ENCODE peak calls at places on chromosome 19, in eight cellular contexts. T is IMR-90; Q is transverse colon; H is HEK293T; R is uterus; C is stimulated activated CD4-positive, alpha-beta T cell treated with anti-CD3 and anti-CD28 coated beads, TNF-alpha, amount 100 ng/mL, for 24 hours; A is astrocyte of the spinal cord; Z is AG04450. S is an unnamed sample.

GRCh38 chr19:46490774-46491173 is 4.9 kb downstream of the PNMA8B start:
- DNase-seq in T (no peak), Q (no peak), H (no peak), R (no peak), C (no peak), A (no peak), Z (no peak), S (no peak)

GRCh38 chr19:51098366-51099069 is 9.7 kb downstream of the CTU1 start:
- DNase-seq in T (no peak), Q (peak; percentile 20), H (no peak), R (no peak), C (no peak), A (no peak), Z (no peak), S (peak; percentile 81)

GRCh38 chr19:17703823-17704463 is 15.3 kb upstream of the MAP1S start:
- DNase-seq in T (peak; percentile 31), Q (peak; percentile 67), H (peak; percentile 61), R (no peak), C (peak; percentile 70), A (no peak), Z (no peak), S (peak; percentile 74)

GRCh38 chr19:4707956-4708650 is 15.5 kb downstream of the DPP9 start:
- DNase-seq in T (peak; percentile 53), Q (peak; percentile 36), H (no peak), R (peak; percentile 49), C (no peak), A (peak; percentile 68), Z (no peak), S (no peak)

GRCh38 chr19:15137777-15138176 is 30.6 kb downstream of the SYDE1 start:
- DNase-seq in T (peak; percentile 70), Q (no peak), H (no peak), R (no peak), C (no peak), A (no peak), Z (no peak), S (no peak)

GRCh38 chr19:51710163-51710562 is 13.6 kb downstream of the HAS1 start:
- DNase-seq in T (peak; percentile 36), Q (no peak), H (no peak), R (no peak), C (no peak), A (peak; percentile 22), Z (no peak), S (no peak)

GRCh38 chr19:49103331-49104085 is 10.7 kb upstream of the LIN7B start:
- DNase-seq in T (no peak), Q (no peak), H (no peak), R (no peak), C (no peak), A (no peak), Z (no peak), S (no peak)

GRCh38 chr19:52492201-52492960 is 35.1 kb upstream of the ZNF808 start:
- DNase-seq in T (no peak), Q (no peak), H (no peak), R (peak; percentile 20), C (peak; percentile 1), A (no peak), Z (no peak), S (no peak)

GRCh38 chr19:28406237-28406596 is 806.7 kb downstream of the UQCRFS1 start:
- DNase-seq in T (no peak), Q (no peak), H (no peak), R (no peak), C (no peak), A (no peak), Z (no peak), S (no peak)

GRCh38 chr19:14770944-14771839 is 7.2 kb downstream of the ADGRE2 start:
- DNase-seq in T (no peak), Q (no peak), H (no peak), R (no peak), C (no peak), A (no peak), Z (no peak), S (no peak)

GRCh38 chr19:16887353-16888265 is 1.2 kb upstream of the F2RL3 start:
- DNase-seq in T (no peak), Q (no peak), H (no peak), R (no peak), C (no peak), A (no peak), Z (no peak), S (no peak)

GRCh38 chr19:5339470-5339949 is 1.1 kb downstream of the PTPRS start:
- DNase-seq in T (no peak), Q (no peak), H (no peak), R (no peak), C (no peak), A (no peak), Z (no peak), S (no peak)

GRCh38 chr19:7628589-7629311 is 595 bp downstream of the XAB2 start:
- DNase-seq in T (no peak), Q (no peak), H (no peak), R (no peak), C (no peak), A (no peak), Z (no peak), S (no peak)

GRCh38 chr19:23991170-23991569 is 76.5 kb downstream of the ZNF726 start:
- DNase-seq in T (no peak), Q (no peak), H (no peak), R (no peak), C (no peak), A (no peak), Z (no peak), S (no peak)

GRCh38 chr19:29832801-29833200 is 21.0 kb downstream of the CCNE1 start:
- DNase-seq in T (no peak), Q (no peak), H (no peak), R (no peak), C (no peak), A (no peak), Z (no peak), S (peak; percentile 39)

GRCh38 chr19:16922592-16922934 is 33.8 kb downstream of the F2RL3 start:
- DNase-seq in T (no peak), Q (no peak), H (no peak), R (no peak), C (no peak), A (no peak), Z (no peak), S (no peak)

GRCh38 chr19:51375504-51376221 is 3.2 kb upstream of the NKG7 start:
- DNase-seq in T (no peak), Q (no peak), H (no peak), R (no peak), C (peak; percentile 62), A (no peak), Z (no peak), S (no peak)

GRCh38 chr19:13817018-13817614 is 21.9 kb downstream of the ZSWIM4 start:
- DNase-seq in T (no peak), Q (peak; percentile 82), H (no peak), R (no peak), C (no peak), A (no peak), Z (no peak), S (peak; percentile 84)

GRCh38 chr19:44553478-44554171 is 24.1 kb upstream of the CEACAM20 start:
- DNase-seq in T (no peak), Q (no peak), H (no peak), R (no peak), C (no peak), A (no peak), Z (no peak), S (no peak)

GRCh38 chr19:37959665-37960114 is 52.7 kb downstream of the SIPA1L3 start:
- DNase-seq in T (no peak), Q (no peak), H (no peak), R (no peak), C (no peak), A (no peak), Z (no peak), S (no peak)

GRCh38 chr19:27972291-27973040 is 1240.5 kb downstream of the UQCRFS1 start:
- DNase-seq in T (no peak), Q (no peak), H (no peak), R (no peak), C (no peak), A (peak; percentile 58), Z (no peak), S (no peak)

GRCh38 chr19:47544476-47544875 is 28.5 kb downstream of the ZNF541 start:
- DNase-seq in T (no peak), Q (no peak), H (no peak), R (no peak), C (no peak), A (no peak), Z (no peak), S (peak; percentile 57)

GRCh38 chr19:50320596-50320995 is 8.6 kb downstream of the KCNC3 start:
- DNase-seq in T (no peak), Q (no peak), H (no peak), R (no peak), C (no peak), A (no peak), Z (no peak), S (no peak)

GRCh38 chr19:5138606-5139594 is 170.0 kb downstream of the KDM4B start:
- DNase-seq in T (peak; percentile 47), Q (peak; percentile 71), H (no peak), R (no peak), C (peak; percentile 85), A (peak; percentile 87), Z (no peak), S (no peak)

GRCh38 chr19:16400911-16401675 is 70.7 kb downstream of the EPS15L1 start:
- DNase-seq in T (peak; percentile 4), Q (no peak), H (no peak), R (peak; percentile 80), C (peak; percentile 21), A (peak; percentile 40), Z (no peak), S (no peak)

GRCh38 chr19:892243-892996 is 567 bp downstream of the MED16 start:
- DNase-seq in T (no peak), Q (peak; percentile 44), H (no peak), R (no peak), C (no peak), A (no peak), Z (no peak), S (no peak)

GRCh38 chr19:4360081-4360569 is 16.8 kb downstream of the MPND start:
- DNase-seq in T (no peak), Q (no peak), H (no peak), R (no peak), C (no peak), A (no peak), Z (no peak), S (no peak)

GRCh38 chr19:35903550-35904179 is 1.3 kb downstream of the HCST start:
- DNase-seq in T (peak; percentile 73), Q (peak; percentile 86), H (peak; percentile 68), R (peak; percentile 40), C (peak; percentile 88), A (peak; percentile 57), Z (no peak), S (peak; percentile 94)

GRCh38 chr19:3098141-3098514 is 4.0 kb downstream of the GNA11 start:
- DNase-seq in T (no peak), Q (no peak), H (no peak), R (no peak), C (no peak), A (no peak), Z (no peak), S (peak; percentile 68)

GRCh38 chr19:19171821-19172532 is 1.9 kb upstream of the MEF2B start:
- DNase-seq in T (peak; percentile 78), Q (no peak), H (no peak), R (no peak), C (no peak), A (peak; percentile 26), Z (peak; percentile 61), S (no peak)

GRCh38 chr19:5808120-5808816 is 3.4 kb downstream of the NRTN start:
- DNase-seq in T (no peak), Q (no peak), H (no peak), R (no peak), C (no peak), A (no peak), Z (no peak), S (no peak)

GRCh38 chr19:14085309-14085995 is at the start of gene C19orf67:
- DNase-seq in T (no peak), Q (no peak), H (no peak), R (no peak), C (no peak), A (no peak), Z (no peak), S (no peak)

GRCh38 chr19:49502866-49503581 is 6.8 kb downstream of the RPS11 start:
- DNase-seq in T (peak; percentile 81), Q (peak; percentile 43), H (peak; percentile 52), R (peak; percentile 56), C (no peak), A (peak; percentile 70), Z (peak; percentile 59), S (no peak)

GRCh38 chr19:13004273-13004672 is 9.0 kb downstream of the NFIX start:
- DNase-seq in T (no peak), Q (peak; percentile 66), H (no peak), R (no peak), C (no peak), A (no peak), Z (no peak), S (no peak)

S was measured in upper lobe of right lung.